ENCODE peak calls at places on chromosome 12, in five cellular contexts. J is NCI-H1092; H is naive thymus-derived CD4-positive, alpha-beta T cell; N is amniotic stem cell; B is left ventricle myocardium superior. Y is an unnamed sample.

GRCh38 chr12:42868291-42868690 is 278.7 kb upstream of the PRICKLE1 start:
- DNase-seq in J (no peak), H (no peak), N (no peak), B (no peak), Y (no peak)

GRCh38 chr12:94062194-94062593 is 86.2 kb upstream of the PLXNC1 start:
- DNase-seq in J (no peak), H (no peak), N (no peak), B (no peak), Y (no peak)

GRCh38 chr12:106954462-106955376 is 988 bp upstream of the TMEM263 start:
- DNase-seq in J (no peak), H (no peak), N (no peak), B (peak), Y (no peak)

GRCh38 chr12:57632898-57633825 is at the start of gene B4GALNT1:
- DNase-seq in J (peak), H (peak), N (no peak), B (peak), Y (peak)

GRCh38 chr12:112252184-112252583 is 126.8 kb downstream of the TRAFD1 start:
- DNase-seq in J (no peak), H (no peak), N (no peak), B (no peak), Y (no peak)

GRCh38 chr12:122126713-122127597 is 47.1 kb downstream of the IL31 start:
- DNase-seq in J (no peak), H (no peak), N (no peak), B (peak), Y (no peak)

GRCh38 chr12:6181166-6181565 is 19.0 kb upstream of the CD9 start:
- DNase-seq in J (no peak), H (no peak), N (no peak), B (no peak), Y (no peak)

GRCh38 chr12:40907115-40907521 is 214.9 kb downstream of the CNTN1 start:
- DNase-seq in J (no peak), H (no peak), N (no peak), B (no peak), Y (no peak)

GRCh38 chr12:39764944-39765560 is 145.4 kb upstream of the ABCD2 start:
- DNase-seq in J (no peak), H (peak), N (peak), B (no peak), Y (peak)

GRCh38 chr12:79522657-79523386 is 167.9 kb downstream of the PAWR start:
- DNase-seq in J (no peak), H (no peak), N (no peak), B (no peak), Y (no peak)

GRCh38 chr12:2354151-2354991 is 301.6 kb downstream of the CACNA1C start:
- DNase-seq in J (peak), H (no peak), N (no peak), B (peak), Y (no peak)

GRCh38 chr12:23909559-23909958 is 39.9 kb downstream of the SOX5 start:
- DNase-seq in J (no peak), H (no peak), N (no peak), B (no peak), Y (no peak)

GRCh38 chr12:1464925-1465324 is 129.5 kb downstream of the FBXL14 start:
- DNase-seq in J (no peak), H (no peak), N (no peak), B (no peak), Y (no peak)

GRCh38 chr12:28191018-28191595 is 851 bp downstream of the CCDC91 start:
- DNase-seq in J (no peak), H (no peak), N (peak), B (peak), Y (no peak)

GRCh38 chr12:108117902-108118301 is 11.2 kb upstream of the WSCD2 start:
- DNase-seq in J (no peak), H (no peak), N (no peak), B (no peak), Y (no peak)

GRCh38 chr12:128298091-128298490 is 31.1 kb downstream of the TMEM132C start:
- DNase-seq in J (no peak), H (no peak), N (no peak), B (no peak), Y (no peak)

GRCh38 chr12:19191563-19191962 is 62.0 kb downstream of the PLEKHA5 start:
- DNase-seq in J (no peak), H (no peak), N (no peak), B (no peak), Y (no peak)

GRCh38 chr12:67327466-67327865 is 58.3 kb downstream of the CAND1 start:
- DNase-seq in J (no peak), H (no peak), N (no peak), B (no peak), Y (no peak)

GRCh38 chr12:92905811-92906554 is 23.1 kb downstream of the EEA1 start:
- DNase-seq in J (no peak), H (no peak), N (no peak), B (no peak), Y (no peak)

GRCh38 chr12:44589697-44590096 is 286.4 kb downstream of the NELL2 start:
- DNase-seq in J (no peak), H (no peak), N (no peak), B (no peak), Y (no peak)

GRCh38 chr12:114439306-114439705 is 33.4 kb upstream of the TBX5 start:
- DNase-seq in J (no peak), H (no peak), N (no peak), B (no peak), Y (no peak)

GRCh38 chr12:3172124-3173007 is 95.2 kb downstream of the TSPAN9 start:
- DNase-seq in J (no peak), H (no peak), N (no peak), B (peak), Y (no peak)

GRCh38 chr12:101076940-101077351 is 133.1 kb downstream of the SLC5A8 start:
- DNase-seq in J (no peak), H (no peak), N (no peak), B (no peak), Y (no peak)

GRCh38 chr12:14905269-14906004 is 19.8 kb upstream of the MGP start:
- DNase-seq in J (no peak), H (no peak), N (no peak), B (peak), Y (no peak)

GRCh38 chr12:5227722-5228274 is 184.1 kb downstream of the KCNA5 start:
- DNase-seq in J (no peak), H (no peak), N (no peak), B (no peak), Y (no peak)

GRCh38 chr12:67826946-67827719 is 162.1 kb upstream of the IFNG-AS1 start:
- DNase-seq in J (no peak), H (no peak), N (no peak), B (no peak), Y (no peak)

GRCh38 chr12:86741531-86741930 is 485.3 kb upstream of the MGAT4C start:
- DNase-seq in J (no peak), H (no peak), N (no peak), B (no peak), Y (no peak)

GRCh38 chr12:126353604-126354003 is 1288.4 kb downstream of the AACS start:
- DNase-seq in J (no peak), H (no peak), N (no peak), B (no peak), Y (no peak)

GRCh38 chr12:62862259-62862881 is 72.6 kb downstream of the PPM1H start:
- DNase-seq in J (no peak), H (no peak), N (peak), B (no peak), Y (no peak)

GRCh38 chr12:8564656-8565055 is 24.0 kb upstream of the CLEC4E start:
- DNase-seq in J (no peak), H (no peak), N (no peak), B (no peak), Y (no peak)

GRCh38 chr12:115998789-115999478 is 278.6 kb downstream of the MED13L start:
- DNase-seq in J (no peak), H (no peak), N (no peak), B (no peak), Y (no peak)

GRCh38 chr12:92505373-92506340 is 197.1 kb upstream of the PLEKHG7 start:
- DNase-seq in J (peak), H (peak), N (no peak), B (peak), Y (peak)

GRCh38 chr12:6613776-6614512 is 6.8 kb upstream of the CHD4 start:
- DNase-seq in J (peak), H (no peak), N (peak), B (peak), Y (peak)